ENCODE peak calls at places on chromosomes 11 and 22, in four cellular contexts. H, D, U and X are unnamed samples.

GRCh38 chr11:47560431-47560830 is 5.0 kb upstream of the PTPMT1 start:
- DNase-seq in H (no peak), D (no peak), U (no peak), X (no peak)

GRCh38 chr11:30445056-30445455 is 122.2 kb downstream of the ARL14EP start:
- DNase-seq in H (no peak), D (no peak), U (no peak), X (no peak)

GRCh38 chr11:67041602-67042001 is 15.0 kb upstream of the RHOD start:
- DNase-seq in H (no peak), D (no peak), U (no peak), X (no peak)

GRCh38 chr11:57277845-57278720 is 41.0 kb upstream of the APLNR start:
- DNase-seq in H (peak), D (peak), U (no peak), X (no peak)

GRCh38 chr22:19868333-19868732 is 13.7 kb upstream of the GNB1L start:
- DNase-seq in H (no peak), D (no peak), U (no peak), X (peak)

GRCh38 chr11:6319879-6320410 is 356 bp downstream of the CAVIN3 start:
- DNase-seq in H (peak), D (peak), U (no peak), X (peak)

GRCh38 chr11:108472681-108473080 is 5.4 kb upstream of the C11orf65 start:
- DNase-seq in H (no peak), D (no peak), U (no peak), X (no peak)

GRCh38 chr11:42251984-42252383 is 792.5 kb upstream of the LRRC4C start:
- DNase-seq in H (no peak), D (no peak), U (no peak), X (no peak)

GRCh38 chr22:20397498-20397897 is 3.5 kb downstream of the ZNF74 start:
- DNase-seq in H (no peak), D (no peak), U (no peak), X (no peak)

GRCh38 chr11:76051937-76052336 is 154.4 kb downstream of the WNT11 start:
- DNase-seq in H (no peak), D (no peak), U (no peak), X (no peak)

GRCh38 chr11:6650980-6651379 is 4.6 kb downstream of the DCHS1 start:
- DNase-seq in H (no peak), D (peak), U (peak), X (no peak)

GRCh38 chr11:68002943-68003845 is 703 bp downstream of the UNC93B1 start:
- DNase-seq in H (no peak), D (no peak), U (peak), X (no peak)

GRCh38 chr11:76025068-76025467 is 181.2 kb downstream of the WNT11 start:
- DNase-seq in H (peak), D (peak), U (no peak), X (no peak)

GRCh38 chr22:17569971-17570511 is 6.7 kb downstream of the SLC25A18 start:
- DNase-seq in H (peak), D (peak), U (no peak), X (no peak)

GRCh38 chr11:116732740-116733385 is 39.9 kb downstream of the BUD13 start:
- DNase-seq in H (peak), D (peak), U (peak), X (no peak)

GRCh38 chr11:12693485-12694181 is 19.4 kb downstream of the TEAD1 start:
- DNase-seq in H (peak), D (peak), U (no peak), X (no peak)